ENCODE peak calls at places on chromosomes 5 and 9, in seven cellular contexts. One of them, this sample, is unnamed.

GRCh38 chr5:14156611-14157493 is 13.7 kb downstream of the TRIO start:
- DNase-seq in astrocyte of the spinal cord: peak
- DNase-seq in epithelial cell of esophagus: peak
- DNase-seq in RWPE1: peak
- DNase-seq in heart left ventricle: no peak
- DNase-seq in colonic mucosa: no peak
- DNase-seq in CD4-positive, alpha-beta T cell: no peak
- DNase-seq in this sample: peak

GRCh38 chr5:9513825-9514224 is 32.0 kb downstream of the SEMA5A start:
- DNase-seq in astrocyte of the spinal cord: peak
- DNase-seq in RWPE1: no peak
- DNase-seq in epithelial cell of esophagus: peak
- DNase-seq in CD4-positive, alpha-beta T cell: no peak
- DNase-seq in colonic mucosa: no peak
- DNase-seq in heart left ventricle: no peak
- DNase-seq in this sample: no peak

GRCh38 chr5:76114192-76114795 is 31.1 kb downstream of the SV2C start:
- DNase-seq in astrocyte of the spinal cord: no peak
- DNase-seq in heart left ventricle: peak
- DNase-seq in RWPE1: no peak
- DNase-seq in CD4-positive, alpha-beta T cell: no peak
- DNase-seq in colonic mucosa: peak
- DNase-seq in epithelial cell of esophagus: no peak
- DNase-seq in this sample: no peak

GRCh38 chr5:163571755-163572154 is 66.3 kb downstream of the MAT2B start:
- DNase-seq in RWPE1: peak
- DNase-seq in heart left ventricle: no peak
- DNase-seq in CD4-positive, alpha-beta T cell: no peak
- DNase-seq in colonic mucosa: no peak
- DNase-seq in astrocyte of the spinal cord: peak
- DNase-seq in epithelial cell of esophagus: peak
- DNase-seq in this sample: no peak

GRCh38 chr9:37593877-37594448 is 1.6 kb upstream of the TOMM5 start:
- DNase-seq in heart left ventricle: no peak
- DNase-seq in colonic mucosa: no peak
- DNase-seq in astrocyte of the spinal cord: no peak
- DNase-seq in RWPE1: no peak
- DNase-seq in epithelial cell of esophagus: no peak
- DNase-seq in CD4-positive, alpha-beta T cell: no peak
- DNase-seq in this sample: no peak

GRCh38 chr5:62333250-62333800 is 27.3 kb downstream of the KIF2A start:
- DNase-seq in astrocyte of the spinal cord: no peak
- DNase-seq in CD4-positive, alpha-beta T cell: no peak
- DNase-seq in colonic mucosa: no peak
- DNase-seq in heart left ventricle: no peak
- DNase-seq in epithelial cell of esophagus: no peak
- DNase-seq in RWPE1: no peak
- DNase-seq in this sample: no peak

GRCh38 chr9:37592108-37592951 is at the start of gene TOMM5:
- DNase-seq in colonic mucosa: peak
- DNase-seq in CD4-positive, alpha-beta T cell: peak
- DNase-seq in astrocyte of the spinal cord: peak
- DNase-seq in RWPE1: peak
- DNase-seq in epithelial cell of esophagus: peak
- DNase-seq in heart left ventricle: peak
- DNase-seq in this sample: peak

GRCh38 chr5:172178301-172179031 is 9.6 kb downstream of the STK10 start:
- DNase-seq in astrocyte of the spinal cord: no peak
- DNase-seq in RWPE1: no peak
- DNase-seq in epithelial cell of esophagus: no peak
- DNase-seq in CD4-positive, alpha-beta T cell: no peak
- DNase-seq in colonic mucosa: no peak
- DNase-seq in heart left ventricle: no peak
- DNase-seq in this sample: no peak

GRCh38 chr5:171521219-171521633 is 101.8 kb downstream of the FGF18 start:
- DNase-seq in epithelial cell of esophagus: peak
- DNase-seq in CD4-positive, alpha-beta T cell: no peak
- DNase-seq in colonic mucosa: no peak
- DNase-seq in RWPE1: peak
- DNase-seq in heart left ventricle: no peak
- DNase-seq in astrocyte of the spinal cord: peak
- DNase-seq in this sample: no peak

GRCh38 chr9:118829334-118829733 is 539.9 kb downstream of the BRINP1 start:
- DNase-seq in epithelial cell of esophagus: peak
- DNase-seq in CD4-positive, alpha-beta T cell: no peak
- DNase-seq in colonic mucosa: no peak
- DNase-seq in RWPE1: no peak
- DNase-seq in astrocyte of the spinal cord: no peak
- DNase-seq in heart left ventricle: no peak
- DNase-seq in this sample: no peak

GRCh38 chr5:14720236-14720923 is 55.9 kb downstream of the OTULIN start:
- DNase-seq in astrocyte of the spinal cord: peak
- DNase-seq in epithelial cell of esophagus: peak
- DNase-seq in RWPE1: no peak
- DNase-seq in CD4-positive, alpha-beta T cell: no peak
- DNase-seq in colonic mucosa: no peak
- DNase-seq in heart left ventricle: no peak
- DNase-seq in this sample: no peak

GRCh38 chr9:27184556-27185351 is 75.7 kb downstream of the TEK start:
- DNase-seq in RWPE1: no peak
- DNase-seq in astrocyte of the spinal cord: peak
- DNase-seq in CD4-positive, alpha-beta T cell: no peak
- DNase-seq in colonic mucosa: no peak
- DNase-seq in epithelial cell of esophagus: peak
- DNase-seq in heart left ventricle: peak
- DNase-seq in this sample: no peak

GRCh38 chr9:95157491-95158151 is 159.9 kb downstream of the FANCC start:
- DNase-seq in heart left ventricle: no peak
- DNase-seq in epithelial cell of esophagus: peak
- DNase-seq in colonic mucosa: peak
- DNase-seq in CD4-positive, alpha-beta T cell: no peak
- DNase-seq in RWPE1: no peak
- DNase-seq in astrocyte of the spinal cord: peak
- DNase-seq in this sample: peak

GRCh38 chr5:39584921-39585320 is 160.1 kb upstream of the DAB2 start:
- DNase-seq in CD4-positive, alpha-beta T cell: no peak
- DNase-seq in colonic mucosa: no peak
- DNase-seq in heart left ventricle: no peak
- DNase-seq in astrocyte of the spinal cord: peak
- DNase-seq in RWPE1: no peak
- DNase-seq in epithelial cell of esophagus: no peak
- DNase-seq in this sample: no peak

GRCh38 chr5:14669975-14670374 is 5.5 kb downstream of the OTULIN start:
- DNase-seq in CD4-positive, alpha-beta T cell: no peak
- DNase-seq in epithelial cell of esophagus: peak
- DNase-seq in RWPE1: peak
- DNase-seq in heart left ventricle: no peak
- DNase-seq in astrocyte of the spinal cord: peak
- DNase-seq in colonic mucosa: no peak
- DNase-seq in this sample: no peak

GRCh38 chr5:148382961-148383360 is 797 bp upstream of the FBXO38 start:
- DNase-seq in astrocyte of the spinal cord: peak
- DNase-seq in colonic mucosa: no peak
- DNase-seq in epithelial cell of esophagus: no peak
- DNase-seq in heart left ventricle: no peak
- DNase-seq in RWPE1: no peak
- DNase-seq in CD4-positive, alpha-beta T cell: no peak
- DNase-seq in this sample: no peak

GRCh38 chr5:72326298-72326649 is 6.1 kb downstream of the PTCD2 start:
- DNase-seq in CD4-positive, alpha-beta T cell: no peak
- DNase-seq in epithelial cell of esophagus: no peak
- DNase-seq in colonic mucosa: no peak
- DNase-seq in astrocyte of the spinal cord: no peak
- DNase-seq in heart left ventricle: no peak
- DNase-seq in RWPE1: no peak
- DNase-seq in this sample: no peak

GRCh38 chr9:33263131-33263935 is 1.2 kb downstream of the BAG1 start:
- DNase-seq in astrocyte of the spinal cord: peak
- DNase-seq in epithelial cell of esophagus: peak
- DNase-seq in colonic mucosa: no peak
- DNase-seq in RWPE1: peak
- DNase-seq in heart left ventricle: no peak
- DNase-seq in CD4-positive, alpha-beta T cell: no peak
- DNase-seq in this sample: peak

GRCh38 chr5:124583469-124584350 is 162.7 kb downstream of the ZNF608 start:
- DNase-seq in RWPE1: peak
- DNase-seq in colonic mucosa: peak
- DNase-seq in CD4-positive, alpha-beta T cell: no peak
- DNase-seq in heart left ventricle: no peak
- DNase-seq in epithelial cell of esophagus: peak
- DNase-seq in astrocyte of the spinal cord: peak
- DNase-seq in this sample: peak

GRCh38 chr5:52356311-52356918 is 431.3 kb upstream of the ITGA1 start:
- DNase-seq in RWPE1: peak
- DNase-seq in heart left ventricle: no peak
- DNase-seq in CD4-positive, alpha-beta T cell: no peak
- DNase-seq in colonic mucosa: no peak
- DNase-seq in epithelial cell of esophagus: peak
- DNase-seq in astrocyte of the spinal cord: peak
- DNase-seq in this sample: no peak

GRCh38 chr9:107242073-107243063 is 40.7 kb upstream of the RAD23B start:
- DNase-seq in astrocyte of the spinal cord: peak
- DNase-seq in heart left ventricle: no peak
- DNase-seq in colonic mucosa: no peak
- DNase-seq in RWPE1: no peak
- DNase-seq in CD4-positive, alpha-beta T cell: no peak
- DNase-seq in epithelial cell of esophagus: peak
- DNase-seq in this sample: no peak
- TF ChIP-seq CTCF in astrocyte of the spinal cord: no peak
- TF ChIP-seq CTCF in heart left ventricle: no peak
- TF ChIP-seq CTCF in colonic mucosa: no peak
- TF ChIP-seq CTCF in RWPE1: no peak
- TF ChIP-seq CTCF in CD4-positive, alpha-beta T cell: no peak
- TF ChIP-seq CTCF in epithelial cell of esophagus: no peak
- TF ChIP-seq CTCF in this sample: no peak

GRCh38 chr9:68416891-68417570 is 60.6 kb downstream of the PGM5 start:
- DNase-seq in CD4-positive, alpha-beta T cell: no peak
- DNase-seq in epithelial cell of esophagus: peak
- DNase-seq in heart left ventricle: no peak
- DNase-seq in colonic mucosa: no peak
- DNase-seq in astrocyte of the spinal cord: no peak
- DNase-seq in RWPE1: no peak
- DNase-seq in this sample: peak
- TF ChIP-seq CTCF in CD4-positive, alpha-beta T cell: no peak
- TF ChIP-seq CTCF in epithelial cell of esophagus: peak
- TF ChIP-seq CTCF in heart left ventricle: peak
- TF ChIP-seq CTCF in colonic mucosa: no peak
- TF ChIP-seq CTCF in astrocyte of the spinal cord: no peak
- TF ChIP-seq CTCF in RWPE1: no peak
- TF ChIP-seq CTCF in this sample: peak

GRCh38 chr5:34789021-34789531 is 49.9 kb upstream of the TTC23L start:
- DNase-seq in colonic mucosa: no peak
- DNase-seq in RWPE1: no peak
- DNase-seq in epithelial cell of esophagus: peak
- DNase-seq in astrocyte of the spinal cord: peak
- DNase-seq in heart left ventricle: peak
- DNase-seq in CD4-positive, alpha-beta T cell: no peak
- DNase-seq in this sample: no peak
- TF ChIP-seq CTCF in colonic mucosa: no peak
- TF ChIP-seq CTCF in RWPE1: no peak
- TF ChIP-seq CTCF in epithelial cell of esophagus: no peak
- TF ChIP-seq CTCF in astrocyte of the spinal cord: no peak
- TF ChIP-seq CTCF in heart left ventricle: no peak
- TF ChIP-seq CTCF in CD4-positive, alpha-beta T cell: no peak
- TF ChIP-seq CTCF in this sample: no peak

GRCh38 chr5:73434461-73434860 is 14.1 kb downstream of the FOXD1 start:
- DNase-seq in RWPE1: no peak
- DNase-seq in colonic mucosa: no peak
- DNase-seq in CD4-positive, alpha-beta T cell: no peak
- DNase-seq in astrocyte of the spinal cord: peak
- DNase-seq in heart left ventricle: no peak
- DNase-seq in epithelial cell of esophagus: no peak
- DNase-seq in this sample: no peak
- TF ChIP-seq CTCF in RWPE1: peak
- TF ChIP-seq CTCF in colonic mucosa: no peak
- TF ChIP-seq CTCF in CD4-positive, alpha-beta T cell: no peak
- TF ChIP-seq CTCF in astrocyte of the spinal cord: peak
- TF ChIP-seq CTCF in heart left ventricle: no peak
- TF ChIP-seq CTCF in epithelial cell of esophagus: peak
- TF ChIP-seq CTCF in this sample: no peak